ENCODE peak calls at places on chromosome 21, in five cellular contexts. One of them, this sample, is unnamed.

GRCh38 chr21:18499761-18500376 is 96.3 kb upstream of the TMPRSS15 start:
- DNase-seq in tibial nerve: peak
- DNase-seq in neural progenitor cell: peak
- DNase-seq in B cell: no peak
- DNase-seq in osteoblast: no peak
- DNase-seq in this sample: no peak

GRCh38 chr21:30336596-30336995 is 898 bp downstream of the KRTAP27-1 start:
- DNase-seq in tibial nerve: no peak
- DNase-seq in neural progenitor cell: no peak
- DNase-seq in B cell: no peak
- DNase-seq in osteoblast: peak
- DNase-seq in this sample: no peak

GRCh38 chr21:46104104-46104503 is 6.2 kb downstream of the COL6A2 start:
- DNase-seq in tibial nerve: no peak
- DNase-seq in neural progenitor cell: no peak
- DNase-seq in B cell: no peak
- DNase-seq in osteoblast: peak
- DNase-seq in this sample: no peak

GRCh38 chr21:36627242-36627641 is 71.7 kb upstream of the SIM2 start:
- DNase-seq in tibial nerve: no peak
- DNase-seq in neural progenitor cell: no peak
- DNase-seq in B cell: no peak
- DNase-seq in osteoblast: no peak
- DNase-seq in this sample: no peak

GRCh38 chr21:26115899-26116298 is 54.7 kb downstream of the APP start:
- DNase-seq in tibial nerve: no peak
- DNase-seq in neural progenitor cell: no peak
- DNase-seq in B cell: no peak
- DNase-seq in osteoblast: no peak
- DNase-seq in this sample: no peak

GRCh38 chr21:35578350-35578782 is 482.0 kb downstream of the SETD4 start:
- DNase-seq in tibial nerve: no peak
- DNase-seq in neural progenitor cell: no peak
- DNase-seq in B cell: no peak
- DNase-seq in osteoblast: peak
- DNase-seq in this sample: no peak

GRCh38 chr21:46183910-46184624 is at the start of gene SPATC1L:
- DNase-seq in tibial nerve: no peak
- DNase-seq in neural progenitor cell: peak
- DNase-seq in B cell: peak
- DNase-seq in osteoblast: peak
- DNase-seq in this sample: peak

GRCh38 chr21:14737278-14737677 is 191.2 kb upstream of the SAMSN1 start:
- DNase-seq in tibial nerve: no peak
- DNase-seq in neural progenitor cell: no peak
- DNase-seq in B cell: no peak
- DNase-seq in osteoblast: no peak
- DNase-seq in this sample: no peak

GRCh38 chr21:41831453-41831831 is 47.7 kb downstream of the PRDM15 start:
- DNase-seq in tibial nerve: no peak
- DNase-seq in neural progenitor cell: no peak
- DNase-seq in B cell: no peak
- DNase-seq in osteoblast: no peak
- DNase-seq in this sample: no peak

GRCh38 chr21:33884361-33885157 is 31.0 kb downstream of the ATP5PO start:
- DNase-seq in tibial nerve: no peak
- DNase-seq in neural progenitor cell: no peak
- DNase-seq in B cell: no peak
- DNase-seq in osteoblast: no peak
- DNase-seq in this sample: no peak

GRCh38 chr21:24110846-24111245 is 1496.4 kb downstream of the MRPL39 start:
- DNase-seq in tibial nerve: no peak
- DNase-seq in neural progenitor cell: no peak
- DNase-seq in B cell: no peak
- DNase-seq in osteoblast: no peak
- DNase-seq in this sample: no peak

GRCh38 chr21:14533555-14534400 is 12.3 kb downstream of the SAMSN1 start:
- DNase-seq in tibial nerve: no peak
- DNase-seq in neural progenitor cell: no peak
- DNase-seq in B cell: no peak
- DNase-seq in osteoblast: no peak
- DNase-seq in this sample: no peak

GRCh38 chr21:30129246-30129645 is 37.4 kb downstream of the CLDN17 start:
- DNase-seq in tibial nerve: no peak
- DNase-seq in neural progenitor cell: no peak
- DNase-seq in B cell: no peak
- DNase-seq in osteoblast: no peak
- DNase-seq in this sample: no peak

GRCh38 chr21:17506936-17507335 is 5.9 kb upstream of the CXADR start:
- DNase-seq in tibial nerve: no peak
- DNase-seq in neural progenitor cell: no peak
- DNase-seq in B cell: no peak
- DNase-seq in osteoblast: no peak
- DNase-seq in this sample: no peak

GRCh38 chr21:43654806-43655489 is 4.3 kb downstream of the HSF2BP start:
- DNase-seq in tibial nerve: no peak
- DNase-seq in neural progenitor cell: no peak
- DNase-seq in B cell: no peak
- DNase-seq in osteoblast: peak
- DNase-seq in this sample: no peak

GRCh38 chr21:36788116-36788515 is 89.2 kb downstream of the SIM2 start:
- DNase-seq in tibial nerve: no peak
- DNase-seq in neural progenitor cell: no peak
- DNase-seq in B cell: no peak
- DNase-seq in osteoblast: peak
- DNase-seq in this sample: no peak

GRCh38 chr21:35864039-35864438 is 196.3 kb downstream of the SETD4 start:
- DNase-seq in tibial nerve: no peak
- DNase-seq in neural progenitor cell: no peak
- DNase-seq in B cell: no peak
- DNase-seq in osteoblast: no peak
- DNase-seq in this sample: no peak

GRCh38 chr21:36260030-36260787 is 59.8 kb upstream of the MORC3 start:
- DNase-seq in tibial nerve: peak
- DNase-seq in neural progenitor cell: peak
- DNase-seq in B cell: peak
- DNase-seq in osteoblast: peak
- DNase-seq in this sample: no peak

GRCh38 chr21:32096411-32096810 is 182.4 kb downstream of the MIS18A start:
- DNase-seq in tibial nerve: no peak
- DNase-seq in neural progenitor cell: peak
- DNase-seq in B cell: no peak
- DNase-seq in osteoblast: no peak
- DNase-seq in this sample: no peak

GRCh38 chr21:22225299-22225698 is 1227.1 kb downstream of the NCAM2 start:
- DNase-seq in tibial nerve: no peak
- DNase-seq in neural progenitor cell: no peak
- DNase-seq in B cell: no peak
- DNase-seq in osteoblast: no peak
- DNase-seq in this sample: no peak

GRCh38 chr21:44914176-44914874 is 6.4 kb downstream of the ITGB2 start:
- DNase-seq in tibial nerve: no peak
- DNase-seq in neural progenitor cell: no peak
- DNase-seq in B cell: peak
- DNase-seq in osteoblast: no peak
- DNase-seq in this sample: no peak

GRCh38 chr21:27129694-27130093 is 162.8 kb upstream of the ADAMTS5 start:
- DNase-seq in tibial nerve: no peak
- DNase-seq in neural progenitor cell: no peak
- DNase-seq in B cell: no peak
- DNase-seq in osteoblast: no peak
- DNase-seq in this sample: no peak

GRCh38 chr21:28959367-28960099 is 33.1 kb downstream of the LTN1 start:
- DNase-seq in tibial nerve: no peak
- DNase-seq in neural progenitor cell: no peak
- DNase-seq in B cell: no peak
- DNase-seq in osteoblast: no peak
- DNase-seq in this sample: no peak

GRCh38 chr21:32524010-32524719 is 61.2 kb downstream of the TCP10L start:
- DNase-seq in tibial nerve: no peak
- DNase-seq in neural progenitor cell: peak
- DNase-seq in B cell: no peak
- DNase-seq in osteoblast: peak
- DNase-seq in this sample: no peak

GRCh38 chr21:36156815-36157670 is at the start of gene DOP1B:
- DNase-seq in tibial nerve: no peak
- DNase-seq in neural progenitor cell: no peak
- DNase-seq in B cell: peak
- DNase-seq in osteoblast: peak
- DNase-seq in this sample: peak

GRCh38 chr21:21003701-21004100 is 5.5 kb downstream of the NCAM2 start:
- DNase-seq in tibial nerve: no peak
- DNase-seq in neural progenitor cell: peak
- DNase-seq in B cell: no peak
- DNase-seq in osteoblast: peak
- DNase-seq in this sample: no peak

GRCh38 chr21:33419538-33420123 is 16.4 kb downstream of the IFNGR2 start:
- DNase-seq in tibial nerve: peak
- DNase-seq in neural progenitor cell: no peak
- DNase-seq in B cell: no peak
- DNase-seq in osteoblast: peak
- DNase-seq in this sample: no peak

GRCh38 chr21:42865361-42866160 is 13.8 kb downstream of the WDR4 start:
- DNase-seq in tibial nerve: no peak
- DNase-seq in neural progenitor cell: no peak
- DNase-seq in B cell: peak
- DNase-seq in osteoblast: peak
- DNase-seq in this sample: no peak

GRCh38 chr21:28608646-28609045 is 384.0 kb downstream of the LTN1 start:
- DNase-seq in tibial nerve: no peak
- DNase-seq in neural progenitor cell: no peak
- DNase-seq in B cell: no peak
- DNase-seq in osteoblast: peak
- DNase-seq in this sample: no peak

GRCh38 chr21:45990049-45990711 is 8.6 kb downstream of the COL6A1 start:
- DNase-seq in tibial nerve: no peak
- DNase-seq in neural progenitor cell: no peak
- DNase-seq in B cell: no peak
- DNase-seq in osteoblast: peak
- DNase-seq in this sample: peak

GRCh38 chr21:27362249-27362648 is 395.4 kb upstream of the ADAMTS5 start:
- DNase-seq in tibial nerve: no peak
- DNase-seq in neural progenitor cell: no peak
- DNase-seq in B cell: no peak
- DNase-seq in osteoblast: no peak
- DNase-seq in this sample: no peak

GRCh38 chr21:42404534-42404933 is 832 bp downstream of the UBASH3A start:
- DNase-seq in tibial nerve: no peak
- DNase-seq in neural progenitor cell: peak
- DNase-seq in B cell: no peak
- DNase-seq in osteoblast: no peak
- DNase-seq in this sample: peak

GRCh38 chr21:33026878-33027400 is 1.2 kb downstream of the OLIG2 start:
- DNase-seq in tibial nerve: no peak
- DNase-seq in neural progenitor cell: peak
- DNase-seq in B cell: peak
- DNase-seq in osteoblast: peak
- DNase-seq in this sample: no peak

GRCh38 chr21:16011719-16012118 is 281.9 kb downstream of the USP25 start:
- DNase-seq in tibial nerve: no peak
- DNase-seq in neural progenitor cell: no peak
- DNase-seq in B cell: no peak
- DNase-seq in osteoblast: no peak
- DNase-seq in this sample: no peak